ENCODE peak calls at places on chromosome 7, in six cellular contexts. F is brain microvascular endothelial cell, R is endodermal cell, L is kidney epithelial cell, H is Peyer's patch, J is neural progenitor cell. V is an unnamed sample. For H3K36me3, the result is how much of the 10 kb centered on the place peaks cover.

GRCh38 chr7:74320645-74321178 is 31.5 kb downstream of the CLIP2 start:
- DNase-seq in F (no peak), R (peak), L (no peak), H (no peak), J (no peak), V (peak)

GRCh38 chr7:38070718-38071117 is 107.3 kb upstream of the STARD3NL start:
- DNase-seq in F (peak), R (peak), L (no peak), H (no peak), J (peak), V (no peak)

GRCh38 chr7:1256621-1257020 is 23.9 kb downstream of the UNCX start:
- DNase-seq in F (no peak), R (no peak), L (no peak), H (no peak), J (no peak), V (no peak)

GRCh38 chr7:78301361-78301760 is 502.8 kb downstream of the PHTF2 start:
- DNase-seq in F (peak), R (no peak), L (peak), H (no peak), J (no peak), V (no peak)

GRCh38 chr7:373818-374705 is 84.1 kb downstream of the FOXL3 start:
- DNase-seq in F (no peak), R (peak), L (no peak), H (no peak), J (no peak), V (no peak)

GRCh38 chr7:85673881-85674280 is 487.0 kb upstream of the SEMA3D start:
- DNase-seq in F (no peak), R (no peak), L (no peak), H (no peak), J (no peak), V (no peak)

GRCh38 chr7:118252087-118252486 is 27.6 kb downstream of the ANKRD7 start:
- DNase-seq in F (no peak), R (no peak), L (no peak), H (no peak), J (no peak), V (no peak)

GRCh38 chr7:77393261-77393660 is 22.9 kb downstream of the GSAP start:
- DNase-seq in F (no peak), R (no peak), L (no peak), H (peak), J (no peak), V (peak)

GRCh38 chr7:26653430-26653911 is 210.9 kb downstream of the SKAP2 start:
- DNase-seq in F (no peak), R (no peak), L (no peak), H (no peak), J (no peak), V (no peak)

GRCh38 chr7:3164363-3164762 is 120.7 kb upstream of the CARD11 start:
- DNase-seq in F (no peak), R (peak), L (no peak), H (no peak), J (peak), V (no peak)

GRCh38 chr7:103613655-103614642 is 167.9 kb upstream of the SLC26A5 start:
- DNase-seq in F (peak), R (no peak), L (no peak), H (no peak), J (peak), V (no peak)

GRCh38 chr7:135672560-135673359 is 10.4 kb downstream of the STMP1 start:
- DNase-seq in F (peak), R (no peak), L (no peak), H (no peak), J (peak), V (no peak)

GRCh38 chr7:95871078-95871848 is 98.9 kb downstream of the DYNC1I1 start:
- DNase-seq in F (peak), R (peak), L (no peak), H (no peak), J (peak), V (no peak)

DNA sequence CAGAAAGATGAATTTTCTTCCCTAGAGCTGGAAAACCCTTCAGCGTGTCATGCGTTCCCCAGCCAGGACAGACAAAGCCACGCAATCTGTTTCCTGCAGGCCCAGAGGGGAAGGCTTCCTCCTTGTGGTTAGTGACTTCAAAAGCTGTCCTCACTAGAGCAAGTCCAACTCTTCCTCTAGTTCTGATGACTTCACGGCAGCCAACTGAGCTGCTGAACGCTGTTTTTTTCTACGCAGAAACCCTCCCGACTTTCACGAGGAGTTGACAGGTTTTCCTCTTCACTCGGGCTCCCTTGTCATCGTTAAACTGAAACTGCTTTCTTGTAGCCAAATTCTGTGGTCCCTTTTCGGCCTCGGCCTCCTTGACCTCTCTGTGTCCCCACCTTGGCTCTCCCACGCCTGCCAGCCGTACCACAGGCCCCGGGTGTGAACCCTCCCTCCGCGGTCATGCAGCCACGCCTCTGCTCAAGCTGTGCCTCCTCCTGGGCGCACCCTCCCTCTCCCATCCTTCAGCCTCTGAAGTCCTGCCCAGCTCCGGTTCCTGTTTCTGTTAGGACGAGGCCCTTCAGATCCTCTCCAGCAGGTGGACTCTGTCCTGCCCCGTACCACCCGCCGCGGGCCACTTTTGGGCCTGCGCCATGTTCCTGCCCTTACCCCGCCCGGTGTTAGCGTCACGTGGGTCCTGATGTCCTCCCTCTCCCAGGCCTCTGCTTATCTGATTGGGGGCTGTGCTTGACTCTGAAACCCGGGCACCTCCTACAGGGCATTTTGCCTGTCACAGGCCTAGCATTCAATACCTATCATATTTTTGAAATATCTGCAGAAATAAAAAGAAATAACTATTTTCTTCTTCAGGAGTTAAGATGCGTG is 39.3 kb downstream of the CUX1 start:
- DNase-seq in F (peak), R (peak), L (peak), H (peak), J (no peak), V (peak)
- TF ChIP-seq CTCF in F (peak), R (peak), L (peak), H (peak), J (no peak), V (peak)

DNA sequence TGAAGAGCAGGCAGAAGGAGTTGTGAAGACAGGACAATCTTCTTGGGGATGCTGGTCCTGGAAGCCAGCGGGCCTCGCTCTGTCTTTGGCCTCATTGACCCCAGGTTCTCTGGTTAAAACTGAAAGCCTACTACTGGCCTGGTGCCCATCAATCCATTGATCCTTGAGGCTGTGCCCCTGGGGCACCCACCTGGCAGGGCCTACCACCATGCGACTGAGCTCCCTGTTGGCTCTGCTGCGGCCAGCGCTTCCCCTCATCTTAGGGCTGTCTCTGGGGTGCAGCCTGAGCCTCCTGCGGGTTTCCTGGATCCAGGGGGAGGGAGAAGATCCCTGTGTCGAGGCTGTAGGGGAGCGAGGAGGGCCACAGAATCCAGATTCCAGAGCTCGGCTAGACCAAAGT is 1.5 kb downstream of the CHPF2 start:
- DNase-seq in F (no peak), R (no peak), L (no peak), H (no peak), J (no peak), V (no peak)
- H3K4me3 ChIP-seq in F (peak), R (peak), L (no peak), H (peak), J (peak), V (peak)

GRCh38 chr7:30159153-30159552 is 24.4 kb downstream of the MTURN start:
- DNase-seq in F (no peak), R (no peak), L (no peak), H (no peak), J (no peak), V (no peak)

GRCh38 chr7:30157217-30157616 is 22.4 kb downstream of the MTURN start:
- DNase-seq in F (no peak), R (no peak), L (no peak), H (no peak), J (no peak), V (no peak)

GRCh38 chr7:30162133-30162532 is 27.3 kb downstream of the MTURN start:
- DNase-seq in F (no peak), R (no peak), L (no peak), H (no peak), J (no peak), V (no peak)

GRCh38 chr7:30160329-30160728 is 25.5 kb downstream of the MTURN start:
- DNase-seq in F (no peak), R (no peak), L (no peak), H (no peak), J (no peak), V (no peak)

GRCh38 chr7:30159698-30160143 is 24.9 kb downstream of the MTURN start:
- DNase-seq in F (peak), R (peak), L (no peak), H (peak), J (no peak), V (peak)
- H3K36me3 ChIP-seq in F (under half), R (under half), L (under half), H (under half), J (under half), V (under half)

DNA sequence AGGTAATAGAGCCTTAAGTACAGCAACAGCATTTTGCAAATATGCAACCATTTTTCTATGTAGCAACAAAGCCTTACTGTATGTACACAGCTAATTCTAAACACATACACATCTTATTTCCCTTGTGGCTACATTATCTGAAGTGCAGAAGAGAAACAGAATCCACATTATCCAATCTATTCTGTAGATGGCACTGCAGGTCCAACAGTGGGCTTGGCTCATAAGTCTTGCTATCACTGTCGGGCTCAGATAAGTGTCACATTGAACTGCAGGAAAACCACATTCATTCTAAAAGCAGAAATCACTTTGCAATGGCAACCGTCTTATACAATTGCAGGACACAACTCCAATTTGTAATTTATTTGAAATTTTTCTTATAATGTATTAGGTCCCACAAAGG is 109.8 kb upstream of the NOBOX start:
- DNase-seq in F (peak), R (no peak), L (no peak), H (no peak), J (peak), V (no peak)
- TF ChIP-seq CTCF in F (peak), R (peak), L (peak), H (no peak), J (peak), V (no peak)

GRCh38 chr7:101622609-101623178 is 6.4 kb downstream of the MYL10 start:
- DNase-seq in F (no peak), R (no peak), L (no peak), H (no peak), J (no peak), V (no peak)
- H3K4me3 ChIP-seq in F (no peak), R (no peak), L (no peak), H (no peak), J (no peak), V (no peak)

GRCh38 chr7:148735141-148735540 is 36.4 kb downstream of the CUL1 start:
- DNase-seq in F (no peak), R (no peak), L (no peak), H (no peak), J (no peak), V (no peak)

GRCh38 chr7:148732862-148733261 is 34.2 kb downstream of the CUL1 start:
- DNase-seq in F (no peak), R (peak), L (no peak), H (no peak), J (no peak), V (no peak)

GRCh38 chr7:148738737-148739535 is 40.2 kb downstream of the CUL1 start:
- DNase-seq in F (peak), R (no peak), L (no peak), H (no peak), J (no peak), V (no peak)

GRCh38 chr7:148733496-148733895 is 34.8 kb downstream of the CUL1 start:
- DNase-seq in F (no peak), R (no peak), L (no peak), H (no peak), J (no peak), V (no peak)

GRCh38 chr7:148735967-148736366 is 37.3 kb downstream of the CUL1 start:
- DNase-seq in F (no peak), R (no peak), L (no peak), H (no peak), J (no peak), V (no peak)
- H3K36me3 ChIP-seq in F (under half), R (under half), L (under half), H (under half), J (under half), V (under half)

DNA sequence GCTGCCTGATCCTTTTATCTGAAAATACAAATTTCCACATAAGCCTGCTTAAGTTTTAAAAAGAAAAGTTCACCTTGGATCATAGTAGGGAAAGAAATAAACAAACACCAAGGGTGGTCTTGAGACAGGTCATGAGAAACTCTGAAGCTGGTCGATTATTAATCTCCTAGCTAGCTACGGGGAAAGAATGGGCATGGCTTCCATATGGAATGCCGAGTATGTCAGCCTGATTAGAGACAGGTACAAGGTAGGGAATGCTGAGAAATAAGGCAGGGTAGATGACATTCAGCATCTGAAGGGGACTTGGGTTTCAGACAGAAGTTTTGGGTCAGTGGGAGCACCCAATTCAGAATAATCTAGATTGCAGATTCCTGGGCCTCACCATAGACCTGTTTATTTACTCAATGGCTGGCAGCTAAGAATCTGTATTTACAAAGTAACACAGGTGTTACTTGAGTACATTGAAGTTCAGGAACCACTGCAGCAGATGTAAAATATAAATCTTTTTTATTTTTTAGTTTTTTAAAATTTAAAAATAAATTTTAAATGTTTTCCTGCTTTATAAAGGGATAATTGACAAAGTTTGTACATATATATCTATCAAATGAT is 49.0 kb downstream of the SCIN start:
- DNase-seq in F (no peak), R (peak), L (peak), H (no peak), J (no peak), V (no peak)
- TF ChIP-seq CTCF in F (no peak), R (no peak), L (no peak), H (no peak), J (no peak), V (no peak)